ENCODE peak calls at places on chromosome 14, in eight cellular contexts. M is mucosa of descending colon; U is CD8-positive, alpha-beta memory T cell; P is neural progenitor cell; O is IMR-90; L is heart right ventricle; W is right lobe of liver; H is adipocyte. J is an unnamed sample.

GRCh38 chr14:96221109-96221650 is 16.5 kb downstream of the BDKRB2 start:
- DNase-seq in O (peak; percentile 53), H (no peak), M (no peak), P (no peak), L (no peak), W (no peak), U (no peak), J (no peak)

GRCh38 chr14:67536087-67536486 is 3.0 kb downstream of the PLEKHH1 start:
- DNase-seq in L (no peak), P (no peak), U (no peak), H (no peak), W (no peak), O (no peak), M (no peak), J (no peak)

GRCh38 chr14:78162202-78162601 is 8.0 kb upstream of the NRXN3 start:
- DNase-seq in M (no peak), O (no peak), W (no peak), L (no peak), H (no peak), U (no peak), P (no peak), J (no peak)

GRCh38 chr14:65961004-65961403 is 525.2 kb upstream of the CCDC196 start:
- DNase-seq in H (peak; percentile 31), M (peak; percentile 75), L (peak; percentile 15), P (peak; percentile 81), U (peak; percentile 69), W (no peak), O (peak; percentile 7), J (peak; percentile 39)

GRCh38 chr14:103078420-103078749 is 5.6 kb upstream of the LBHD2 start:
- DNase-seq in U (peak; percentile 84), M (peak; percentile 88), P (peak; percentile 89), L (peak; percentile 72), W (peak; percentile 85), O (peak; percentile 76), H (peak; percentile 91), J (peak; percentile 70)

GRCh38 chr14:55845963-55846851 is 266.2 kb downstream of the KTN1 start:
- DNase-seq in U (no peak), M (no peak), W (no peak), P (no peak), O (no peak), L (no peak), H (no peak), J (no peak)

GRCh38 chr14:51780006-51780692 is 80.3 kb upstream of the GNG2 start:
- DNase-seq in W (peak; percentile 68), O (peak; percentile 59), M (peak; percentile 84), H (peak; percentile 91), U (peak; percentile 80), P (peak; percentile 81), L (peak; percentile 69), J (peak; percentile 63)

GRCh38 chr14:93804654-93805053 is 16.4 kb upstream of the PRIMA1 start:
- DNase-seq in H (no peak), O (no peak), P (no peak), L (no peak), W (no peak), U (no peak), M (no peak), J (no peak)

GRCh38 chr14:69460093-69460701 is 24.3 kb upstream of the PLEKHD1 start:
- DNase-seq in H (peak; percentile 95), M (peak; percentile 68), P (peak; percentile 64), O (peak; percentile 95), U (peak; percentile 56), W (no peak), L (peak; percentile 72), J (no peak)

GRCh38 chr14:92990456-92991430 is 67.8 kb downstream of the CHGA start:
- DNase-seq in M (no peak), U (peak; percentile 38), O (no peak), L (no peak), P (no peak), W (peak; percentile 37), H (no peak), J (no peak)

GRCh38 chr14:94028450-94028826 is 2.3 kb downstream of the OTUB2 start:
- DNase-seq in P (peak; percentile 33), L (no peak), M (no peak), W (no peak), U (no peak), O (peak; percentile 42), H (no peak), J (no peak)

GRCh38 chr14:104429291-104429861 is 150.2 kb upstream of the C14orf180 start:
- DNase-seq in U (no peak), W (peak; percentile 40), M (no peak), O (no peak), P (no peak), H (no peak), L (no peak), J (no peak)

GRCh38 chr14:99862111-99862510 is 68.9 kb downstream of the EML1 start:
- DNase-seq in H (no peak), W (no peak), P (no peak), M (no peak), U (no peak), L (no peak), O (peak; percentile 77), J (no peak)

GRCh38 chr14:97219356-97220017 is 422.3 kb downstream of the VRK1 start:
- DNase-seq in L (no peak), H (no peak), M (no peak), U (no peak), W (no peak), O (no peak), P (no peak), J (no peak)

GRCh38 chr14:69500736-69501135 is 16.2 kb downstream of the PLEKHD1 start:
- DNase-seq in H (no peak), M (no peak), P (no peak), U (no peak), O (no peak), L (no peak), W (peak; percentile 31), J (no peak)

GRCh38 chr14:73674986-73675385 is 30.2 kb downstream of the DNAL1 start:
- DNase-seq in M (no peak), H (no peak), W (no peak), U (no peak), O (no peak), L (no peak), P (no peak), J (no peak)

GRCh38 chr14:92692822-92693226 is 55.6 kb downstream of the LGMN start:
- DNase-seq in L (peak; percentile 84), W (peak; percentile 95), M (peak; percentile 80), U (peak; percentile 58), O (peak; percentile 29), H (no peak), P (no peak), J (no peak)

GRCh38 chr14:99971929-99972747 is 93.1 kb upstream of the EVL start:
- DNase-seq in L (no peak), P (peak; percentile 75), U (peak; percentile 45), M (no peak), O (peak; percentile 21), W (peak; percentile 56), H (peak; percentile 53), J (no peak)

GRCh38 chr14:55052259-55052930 is 948 bp downstream of the MAPK1IP1L start:
- DNase-seq in W (no peak), M (no peak), H (peak; percentile 67), U (no peak), O (peak; percentile 31), L (no peak), P (no peak), J (no peak)

DNA sequence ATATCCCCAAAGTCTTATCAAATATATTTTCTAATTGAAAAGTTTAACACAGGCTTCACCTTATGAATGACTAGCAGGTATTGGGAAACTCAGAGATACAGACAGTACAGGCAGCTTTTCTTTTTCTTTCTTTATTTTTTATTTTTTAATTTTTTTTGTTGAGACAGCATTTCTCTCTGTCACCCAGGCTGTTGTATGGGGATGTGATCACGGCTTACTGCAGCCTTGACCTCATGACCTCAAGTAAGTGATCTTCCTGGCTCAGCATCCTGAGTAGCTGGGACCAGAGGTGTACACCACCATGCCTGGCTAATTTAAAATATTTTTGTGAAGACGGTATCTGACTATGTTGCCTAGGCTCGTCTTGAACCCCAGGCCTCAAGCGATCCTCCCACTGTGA is 85.0 kb downstream of the BRMS1L start:
- DNase-seq in H (no peak), M (no peak), U (no peak), P (no peak), L (no peak), W (no peak), O (no peak), J (no peak)
- H3K9me3 ChIP-seq in H (no peaks in the 10 kb centered on the region), M (no peaks in the 10 kb centered on the region), U (no peaks in the 10 kb centered on the region), P (no peaks in the 10 kb centered on the region), L (no peaks in the 10 kb centered on the region), W (no peaks in the 10 kb centered on the region), O (no peaks in the 10 kb centered on the region), J (no peaks in the 10 kb centered on the region)

GRCh38 chr14:85336817-85337216 is 193.1 kb upstream of the FLRT2 start:
- DNase-seq in H (no peak), P (no peak), O (no peak), M (no peak), L (no peak), U (no peak), W (no peak), J (no peak)
- H3K9me3 ChIP-seq in H (no peaks in the 10 kb centered on the region), P (no peaks in the 10 kb centered on the region), O (no peaks in the 10 kb centered on the region), M (no peaks in the 10 kb centered on the region), L (no peaks in the 10 kb centered on the region), U (no peaks in the 10 kb centered on the region), W (no peaks in the 10 kb centered on the region), J (no peaks in the 10 kb centered on the region)

GRCh38 chr14:20421267-20421666 is 8.0 kb upstream of the TEP1 start:
- DNase-seq in W (no peak), U (no peak), L (no peak), H (no peak), O (no peak), M (no peak), P (no peak), J (no peak)

GRCh38 chr14:20415723-20416622 is 2.7 kb upstream of the TEP1 start:
- DNase-seq in L (peak; percentile 30), O (peak; percentile 61), M (peak; percentile 81), U (no peak), P (peak; percentile 58), W (no peak), H (peak; percentile 79), J (no peak)

GRCh38 chr14:20419404-20419803 is 6.1 kb upstream of the TEP1 start:
- DNase-seq in W (no peak), H (no peak), U (no peak), P (no peak), L (no peak), O (no peak), M (peak; percentile 47), J (no peak)

GRCh38 chr14:20417250-20418186 is 4.2 kb upstream of the TEP1 start:
- DNase-seq in W (no peak), P (no peak), H (no peak), M (no peak), U (no peak), O (no peak), L (no peak), J (no peak)

DNA sequence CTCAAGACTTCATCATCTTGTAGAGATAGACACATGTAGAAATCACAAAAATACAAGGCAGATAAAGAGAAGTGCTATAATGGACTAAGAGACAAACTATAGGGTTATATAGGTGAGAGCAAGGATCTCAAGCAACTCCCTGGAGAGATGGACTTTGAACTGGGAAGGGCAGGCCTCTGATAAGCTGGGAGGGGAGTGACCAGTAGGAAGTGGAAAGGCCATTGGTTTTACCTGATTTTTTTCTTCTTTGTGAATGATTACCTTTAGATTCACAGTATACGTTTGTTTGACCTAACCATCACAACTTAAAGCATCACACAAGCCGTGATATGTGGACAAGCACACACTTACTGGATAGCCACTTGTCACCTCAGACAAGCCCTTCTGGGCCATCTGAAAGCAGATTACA is 5.2 kb upstream of the TEP1 start:
- DNase-seq in P (no peak), L (no peak), U (no peak), W (no peak), O (no peak), H (no peak), M (peak; percentile 80), J (no peak)
- H3K9me3 ChIP-seq in P (no peaks in the 10 kb centered on the region), L (no peaks in the 10 kb centered on the region), U (no peaks in the 10 kb centered on the region), W (no peaks in the 10 kb centered on the region), O (no peaks in the 10 kb centered on the region), H (no peaks in the 10 kb centered on the region), M (no peaks in the 10 kb centered on the region), J (no peaks in the 10 kb centered on the region)

GRCh38 chr14:58607131-58607531 is 30.6 kb upstream of the DACT1 start:
- DNase-seq in L (no peak), H (no peak), U (no peak), P (peak; percentile 72), W (no peak), O (no peak), M (no peak), J (no peak)
- H3K9me3 ChIP-seq in L (no peaks in the 10 kb centered on the region), H (no peaks in the 10 kb centered on the region), U (no peaks in the 10 kb centered on the region), P (no peaks in the 10 kb centered on the region), W (no peaks in the 10 kb centered on the region), O (no peaks in the 10 kb centered on the region), M (no peaks in the 10 kb centered on the region), J (no peaks in the 10 kb centered on the region)